ENCODE peak calls at places on chromosomes 7 and 10, in ten cellular contexts. One of them, this sample, is unnamed.

GRCh38 chr10:86888585-86889381 is 68.6 kb downstream of the MMRN2 start:
- DNase-seq in GM23338: no peak
- DNase-seq in K562: no peak
- DNase-seq in endothelial cell of umbilical vein: peak
- DNase-seq in transverse colon: no peak
- DNase-seq in HCT116: no peak
- DNase-seq in Panc1: no peak
- DNase-seq in breast epithelium: no peak
- DNase-seq in stomach: no peak
- DNase-seq in H1: no peak
- DNase-seq in this sample: no peak

GRCh38 chr7:20474244-20474643 is 141.2 kb upstream of the ABCB5 start:
- DNase-seq in GM23338: no peak
- DNase-seq in K562: no peak
- DNase-seq in endothelial cell of umbilical vein: no peak
- DNase-seq in transverse colon: no peak
- DNase-seq in HCT116: no peak
- DNase-seq in Panc1: no peak
- DNase-seq in breast epithelium: no peak
- DNase-seq in stomach: no peak
- DNase-seq in H1: no peak
- DNase-seq in this sample: no peak

GRCh38 chr7:109926738-109927137 is 1164.2 kb upstream of the LRRN3 start:
- DNase-seq in GM23338: no peak
- DNase-seq in K562: no peak
- DNase-seq in endothelial cell of umbilical vein: no peak
- DNase-seq in transverse colon: no peak
- DNase-seq in HCT116: no peak
- DNase-seq in Panc1: no peak
- DNase-seq in breast epithelium: no peak
- DNase-seq in stomach: no peak
- DNase-seq in H1: no peak
- DNase-seq in this sample: no peak

GRCh38 chr10:72855790-72856189 is 37.7 kb upstream of the OIT3 start:
- DNase-seq in GM23338: no peak
- DNase-seq in K562: no peak
- DNase-seq in endothelial cell of umbilical vein: no peak
- DNase-seq in transverse colon: no peak
- DNase-seq in HCT116: no peak
- DNase-seq in Panc1: no peak
- DNase-seq in breast epithelium: no peak
- DNase-seq in stomach: no peak
- DNase-seq in H1: no peak
- DNase-seq in this sample: no peak

GRCh38 chr10:102603946-102604345 is 40.3 kb upstream of the TRIM8 start:
- DNase-seq in GM23338: no peak
- DNase-seq in K562: no peak
- DNase-seq in endothelial cell of umbilical vein: peak
- DNase-seq in transverse colon: no peak
- DNase-seq in HCT116: no peak
- DNase-seq in Panc1: no peak
- DNase-seq in breast epithelium: no peak
- DNase-seq in stomach: no peak
- DNase-seq in H1: no peak
- DNase-seq in this sample: no peak

GRCh38 chr10:314871-315270 is 179.6 kb downstream of the ZMYND11 start:
- DNase-seq in GM23338: no peak
- DNase-seq in K562: no peak
- DNase-seq in endothelial cell of umbilical vein: no peak
- DNase-seq in transverse colon: no peak
- DNase-seq in HCT116: no peak
- DNase-seq in Panc1: no peak
- DNase-seq in breast epithelium: no peak
- DNase-seq in stomach: no peak
- DNase-seq in H1: no peak
- DNase-seq in this sample: no peak

GRCh38 chr7:111107576-111107975 is 16.6 kb downstream of the LRRN3 start:
- DNase-seq in GM23338: no peak
- DNase-seq in K562: no peak
- DNase-seq in endothelial cell of umbilical vein: no peak
- DNase-seq in transverse colon: no peak
- DNase-seq in HCT116: no peak
- DNase-seq in Panc1: no peak
- DNase-seq in breast epithelium: no peak
- DNase-seq in stomach: no peak
- DNase-seq in H1: no peak
- DNase-seq in this sample: no peak

GRCh38 chr7:107976620-107977019 is 26.3 kb downstream of the LAMB1 start:
- DNase-seq in GM23338: no peak
- DNase-seq in K562: no peak
- DNase-seq in endothelial cell of umbilical vein: no peak
- DNase-seq in transverse colon: no peak
- DNase-seq in HCT116: no peak
- DNase-seq in Panc1: no peak
- DNase-seq in breast epithelium: no peak
- DNase-seq in stomach: no peak
- DNase-seq in H1: no peak
- DNase-seq in this sample: no peak

GRCh38 chr10:27692663-27693062 is 53.0 kb downstream of the MKX start:
- DNase-seq in GM23338: no peak
- DNase-seq in K562: no peak
- DNase-seq in endothelial cell of umbilical vein: no peak
- DNase-seq in transverse colon: no peak
- DNase-seq in HCT116: no peak
- DNase-seq in Panc1: no peak
- DNase-seq in breast epithelium: no peak
- DNase-seq in stomach: no peak
- DNase-seq in H1: no peak
- DNase-seq in this sample: no peak

GRCh38 chr7:31335161-31335888 is 5.2 kb downstream of the NEUROD6 start:
- DNase-seq in GM23338: no peak
- DNase-seq in K562: no peak
- DNase-seq in endothelial cell of umbilical vein: no peak
- DNase-seq in transverse colon: no peak
- DNase-seq in HCT116: no peak
- DNase-seq in Panc1: no peak
- DNase-seq in breast epithelium: no peak
- DNase-seq in stomach: no peak
- DNase-seq in H1: no peak
- DNase-seq in this sample: no peak

GRCh38 chr7:50534690-50535290 is 30.4 kb downstream of the DDC start:
- DNase-seq in GM23338: peak
- DNase-seq in K562: peak
- DNase-seq in endothelial cell of umbilical vein: peak
- DNase-seq in transverse colon: no peak
- DNase-seq in HCT116: peak
- DNase-seq in Panc1: peak
- DNase-seq in breast epithelium: no peak
- DNase-seq in stomach: no peak
- DNase-seq in H1: no peak
- DNase-seq in this sample: no peak

DNA sequence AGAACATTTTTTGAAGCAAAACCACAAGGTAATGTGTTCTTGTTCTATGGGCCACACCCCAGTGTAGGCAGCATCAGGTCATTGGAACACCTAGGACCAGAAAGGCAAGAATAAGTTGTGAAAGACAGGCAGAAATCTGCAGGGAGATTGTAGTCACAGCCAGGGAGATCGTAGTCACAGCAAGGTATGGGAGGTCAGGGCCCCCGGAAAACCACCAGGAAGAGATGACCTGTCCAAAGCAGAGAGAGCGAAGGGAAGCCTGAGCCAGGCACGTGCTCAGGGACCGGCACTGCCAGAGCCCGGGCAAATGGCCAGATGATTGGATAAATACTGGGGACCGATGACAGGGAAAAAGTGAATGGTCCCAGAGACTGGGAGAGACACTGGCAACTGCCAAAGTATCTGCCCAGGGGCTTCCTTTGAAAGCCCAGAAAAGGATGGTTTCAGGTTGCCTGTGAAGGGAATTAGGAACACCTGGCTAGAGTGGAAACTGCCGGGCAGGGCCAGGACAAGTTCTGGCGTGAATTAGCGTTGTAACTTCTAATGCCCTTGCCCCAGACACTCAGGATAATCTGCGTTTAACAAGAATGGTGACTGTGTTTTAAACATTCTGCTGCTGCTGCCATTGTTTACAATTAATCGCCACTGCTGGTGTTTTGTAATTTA is 3.9 kb upstream of the NOBOX start:
- DNase-seq in GM23338: peak
- DNase-seq in K562: no peak
- DNase-seq in endothelial cell of umbilical vein: no peak
- DNase-seq in transverse colon: no peak
- DNase-seq in HCT116: no peak
- DNase-seq in Panc1: no peak
- DNase-seq in breast epithelium: no peak
- DNase-seq in stomach: peak
- DNase-seq in H1: no peak
- DNase-seq in this sample: peak
- H3K27ac ChIP-seq in GM23338: no peak
- H3K27ac ChIP-seq in K562: no peak
- H3K27ac ChIP-seq in endothelial cell of umbilical vein: no peak
- H3K27ac ChIP-seq in transverse colon: no peak
- H3K27ac ChIP-seq in HCT116: no peak
- H3K27ac ChIP-seq in Panc1: no peak
- H3K27ac ChIP-seq in breast epithelium: peak
- H3K27ac ChIP-seq in stomach: no peak
- H3K27ac ChIP-seq in H1: no peak
- H3K27ac ChIP-seq in this sample: peak

DNA sequence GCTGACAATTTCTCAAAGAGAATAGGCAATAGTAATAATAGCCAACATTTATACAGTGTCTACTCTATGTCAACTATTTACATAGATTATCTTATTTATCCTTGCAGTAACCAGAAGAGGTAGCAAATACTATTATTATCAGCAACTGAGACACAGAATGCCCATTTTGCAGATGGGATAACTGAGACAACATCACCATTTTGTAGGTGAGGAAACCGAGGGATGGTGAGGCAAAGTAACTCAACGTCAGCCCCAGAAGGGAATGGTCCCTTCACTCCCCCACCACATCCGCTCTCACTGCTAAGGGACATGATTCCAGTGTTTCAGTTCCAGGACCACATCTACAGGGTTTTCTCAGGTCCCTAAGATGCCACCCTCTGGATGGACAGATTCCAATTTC is 261.2 kb upstream of the NEBL start:
- DNase-seq in GM23338: no peak
- DNase-seq in K562: no peak
- DNase-seq in endothelial cell of umbilical vein: no peak
- DNase-seq in transverse colon: no peak
- DNase-seq in HCT116: no peak
- DNase-seq in Panc1: no peak
- DNase-seq in breast epithelium: no peak
- DNase-seq in stomach: no peak
- DNase-seq in H1: no peak
- DNase-seq in this sample: no peak
- TF ChIP-seq POLR2AphosphoS5 in GM23338: no peak
- TF ChIP-seq POLR2AphosphoS5 in K562: no peak
- TF ChIP-seq POLR2AphosphoS5 in endothelial cell of umbilical vein: no peak
- TF ChIP-seq POLR2AphosphoS5 in transverse colon: no peak
- TF ChIP-seq POLR2AphosphoS5 in HCT116: no peak
- TF ChIP-seq POLR2AphosphoS5 in Panc1: no peak
- TF ChIP-seq POLR2AphosphoS5 in breast epithelium: no peak
- TF ChIP-seq POLR2AphosphoS5 in stomach: no peak
- TF ChIP-seq POLR2AphosphoS5 in H1: no peak
- TF ChIP-seq POLR2AphosphoS5 in this sample: no peak

GRCh38 chr10:95392711-95393164 is 101.9 kb upstream of the PDLIM1 start:
- DNase-seq in GM23338: no peak
- DNase-seq in K562: no peak
- DNase-seq in endothelial cell of umbilical vein: no peak
- DNase-seq in transverse colon: no peak
- DNase-seq in HCT116: no peak
- DNase-seq in Panc1: no peak
- DNase-seq in breast epithelium: no peak
- DNase-seq in stomach: no peak
- DNase-seq in H1: no peak
- DNase-seq in this sample: no peak

GRCh38 chr10:95395947-95396449 is 105.2 kb upstream of the PDLIM1 start:
- DNase-seq in GM23338: no peak
- DNase-seq in K562: no peak
- DNase-seq in endothelial cell of umbilical vein: no peak
- DNase-seq in transverse colon: no peak
- DNase-seq in HCT116: no peak
- DNase-seq in Panc1: no peak
- DNase-seq in breast epithelium: no peak
- DNase-seq in stomach: peak
- DNase-seq in H1: no peak
- DNase-seq in this sample: no peak

GRCh38 chr10:95392250-95392584 is 101.4 kb upstream of the PDLIM1 start:
- DNase-seq in GM23338: no peak
- DNase-seq in K562: no peak
- DNase-seq in endothelial cell of umbilical vein: no peak
- DNase-seq in transverse colon: no peak
- DNase-seq in HCT116: no peak
- DNase-seq in Panc1: no peak
- DNase-seq in breast epithelium: no peak
- DNase-seq in stomach: no peak
- DNase-seq in H1: no peak
- DNase-seq in this sample: no peak

GRCh38 chr10:95391570-95392249 is 100.9 kb upstream of the PDLIM1 start:
- DNase-seq in GM23338: peak
- DNase-seq in K562: no peak
- DNase-seq in endothelial cell of umbilical vein: no peak
- DNase-seq in transverse colon: no peak
- DNase-seq in HCT116: no peak
- DNase-seq in Panc1: no peak
- DNase-seq in breast epithelium: no peak
- DNase-seq in stomach: no peak
- DNase-seq in H1: no peak
- DNase-seq in this sample: no peak

GRCh38 chr10:95394161-95394880 is 103.5 kb upstream of the PDLIM1 start:
- DNase-seq in GM23338: no peak
- DNase-seq in K562: peak
- DNase-seq in endothelial cell of umbilical vein: no peak
- DNase-seq in transverse colon: no peak
- DNase-seq in HCT116: peak
- DNase-seq in Panc1: no peak
- DNase-seq in breast epithelium: no peak
- DNase-seq in stomach: no peak
- DNase-seq in H1: no peak
- DNase-seq in this sample: no peak
- H3K4me3 ChIP-seq in GM23338: no peak
- H3K4me3 ChIP-seq in K562: no peak
- H3K4me3 ChIP-seq in endothelial cell of umbilical vein: no peak
- H3K4me3 ChIP-seq in transverse colon: no peak
- H3K4me3 ChIP-seq in HCT116: no peak
- H3K4me3 ChIP-seq in Panc1: no peak
- H3K4me3 ChIP-seq in breast epithelium: no peak
- H3K4me3 ChIP-seq in stomach: no peak
- H3K4me3 ChIP-seq in H1: no peak
- H3K4me3 ChIP-seq in this sample: no peak

GRCh38 chr10:68756766-68757165 is 35.7 kb downstream of the CCAR1 start:
- DNase-seq in GM23338: no peak
- DNase-seq in K562: no peak
- DNase-seq in endothelial cell of umbilical vein: no peak
- DNase-seq in transverse colon: no peak
- DNase-seq in HCT116: no peak
- DNase-seq in Panc1: no peak
- DNase-seq in breast epithelium: no peak
- DNase-seq in stomach: no peak
- DNase-seq in H1: no peak
- DNase-seq in this sample: no peak
- H3K27ac ChIP-seq in GM23338: no peak
- H3K27ac ChIP-seq in K562: no peak
- H3K27ac ChIP-seq in endothelial cell of umbilical vein: no peak
- H3K27ac ChIP-seq in transverse colon: no peak
- H3K27ac ChIP-seq in HCT116: no peak
- H3K27ac ChIP-seq in Panc1: no peak
- H3K27ac ChIP-seq in breast epithelium: no peak
- H3K27ac ChIP-seq in stomach: no peak
- H3K27ac ChIP-seq in H1: no peak
- H3K27ac ChIP-seq in this sample: no peak

This sample was measured in prostate gland.